ENCODE peak calls at places on chromosomes 16 and 17, in four cellular contexts. W is GM13977; Y is heart right ventricle; M is effector memory CD4-positive, alpha-beta T cell. G is an unnamed sample.

GRCh38 chr17:77489898-77490265 is 349.1 kb downstream of the SEC14L1 start:
- DNase-seq in W (no peak), Y (peak), M (no peak), G (no peak)

GRCh38 chr16:19659554-19659953 is 58.5 kb downstream of the KNOP1 start:
- DNase-seq in W (no peak), Y (no peak), M (no peak), G (peak)

GRCh38 chr17:65551641-65552040 is 9.8 kb downstream of the AXIN2 start:
- DNase-seq in W (no peak), Y (no peak), M (no peak), G (no peak)

GRCh38 chr17:54451051-54451450 is 449.6 kb upstream of the TOM1L1 start:
- DNase-seq in W (no peak), Y (no peak), M (no peak), G (no peak)

GRCh38 chr17:15157051-15157450 is 108.1 kb downstream of the PMP22 start:
- DNase-seq in W (no peak), Y (no peak), M (no peak), G (no peak)

GRCh38 chr17:59633658-59634359 is 14.1 kb downstream of the CLTC start:
- DNase-seq in W (no peak), Y (no peak), M (no peak), G (no peak)

GRCh38 chr17:28907709-28908475 is 5.0 kb upstream of the DHRS13 start:
- DNase-seq in W (no peak), Y (no peak), M (no peak), G (peak)

GRCh38 chr17:48542114-48542955 is 2.6 kb downstream of the HOXB2 start:
- DNase-seq in W (no peak), Y (peak), M (no peak), G (no peak)

GRCh38 chr16:2365895-2366294 is 25.4 kb upstream of the ABCA3 start:
- DNase-seq in W (no peak), Y (no peak), M (no peak), G (no peak)

GRCh38 chr16:85270365-85270764 is 158.1 kb upstream of the CIBAR2 start:
- DNase-seq in W (no peak), Y (no peak), M (no peak), G (no peak)

G was measured in SK-MEL-5.